ENCODE peak calls at places on chromosome 22, in ten cellular contexts. Z is NCI-H1092; F is colonic mucosa; I is NCI-H1436; O is nucleus accumbens; Y is Kasumi-1; P is bronchial epithelial cell; H is GM12864; K is stimulated activated CD8-positive, alpha-beta memory T cell treated with anti-CD3 and anti-CD28 coated beads, Interleukin-2, amount 100 ng/mL, for 1 hour; T is midbrain. Q is an unnamed sample.

GRCh38 chr22:22195265-22196017 is 49.1 kb upstream of the VPREB1 start:
- DNase-seq in K (peak), F (peak), P (peak), H (peak), T (no peak), I (peak), Z (peak), Y (peak), O (no peak), Q (peak)

GRCh38 chr22:33919591-33920501 is at the start of gene LARGE1:
- DNase-seq in I (no peak), Z (peak), F (peak), T (no peak), P (no peak), K (no peak), O (no peak), Y (no peak), H (no peak), Q (peak)

GRCh38 chr22:45554861-45555260 is 52.2 kb downstream of the FBLN1 start:
- DNase-seq in T (no peak), O (no peak), P (no peak), F (no peak), K (no peak), Z (no peak), I (no peak), H (no peak), Y (peak), Q (no peak)

GRCh38 chr22:22462813-22463567 is 45.6 kb downstream of the ZNF280B start:
- DNase-seq in Z (no peak), P (no peak), F (no peak), I (no peak), H (no peak), Y (peak), K (no peak), O (no peak), T (no peak), Q (peak)

GRCh38 chr22:47307326-47307725 is 544.9 kb downstream of the TBC1D22A start:
- DNase-seq in Z (no peak), H (no peak), P (peak), F (no peak), T (no peak), I (no peak), Y (no peak), O (no peak), K (no peak), Q (no peak)

GRCh38 chr22:36198482-36198881 is 3.1 kb downstream of the APOL4 start:
- DNase-seq in F (no peak), T (no peak), Y (no peak), P (no peak), O (no peak), Z (no peak), K (no peak), I (no peak), H (no peak), Q (no peak)

GRCh38 chr22:21942407-21942895 is 10.2 kb downstream of the PPM1F start:
- DNase-seq in Y (peak), K (no peak), P (peak), T (no peak), O (no peak), I (no peak), H (no peak), Z (no peak), F (peak), Q (no peak)

GRCh38 chr22:41352058-41352457 is 29.7 kb upstream of the TEF start:
- DNase-seq in I (no peak), O (no peak), K (no peak), T (no peak), Y (no peak), F (no peak), Z (no peak), P (peak), H (no peak), Q (no peak)

GRCh38 chr22:26674211-26675190 is 17.1 kb downstream of the MIAT start:
- DNase-seq in P (peak), K (no peak), H (no peak), Z (no peak), I (no peak), T (no peak), O (no peak), Y (peak), F (no peak), Q (peak)

GRCh38 chr22:47188337-47189055 is 426.0 kb downstream of the TBC1D22A start:
- DNase-seq in P (no peak), F (no peak), K (no peak), Z (no peak), Y (no peak), O (no peak), T (no peak), H (no peak), I (no peak), Q (no peak)

GRCh38 chr22:46358766-46359165 is 23.3 kb downstream of the TRMU start:
- DNase-seq in H (no peak), Z (no peak), T (no peak), F (no peak), I (no peak), P (no peak), K (no peak), O (no peak), Y (no peak), Q (no peak)